ENCODE peak calls at places on chromosomes 13 and 19, in ten cellular contexts. G is NCI-H510A treated with DMSO at 0.1 percent for 48 hours; A is substantia nigra; W is stimulated activated CD4-positive, alpha-beta T cell treated with anti-CD3 and anti-CD28 coated beads, Interleukin-2, amount 100 ng/mL, for 48 hours; Z is cardiac muscle cell; V is OCI-LY7; K is foreskin fibroblast; N is cardiac fibroblast; U is pancreas; I is HEK293T. Q is an unnamed sample.

GRCh38 chr13:30743319-30744055 is 8.1 kb downstream of the ALOX5AP start:
- DNase-seq in G (no peak), V (no peak), K (peak), U (no peak), W (no peak), Z (no peak), I (no peak), N (peak), A (no peak), Q (peak)

GRCh38 chr13:99663185-99663825 is 162.0 kb downstream of the TM9SF2 start:
- DNase-seq in A (no peak), G (no peak), I (no peak), K (no peak), W (no peak), Z (no peak), N (no peak), U (no peak), V (no peak), Q (no peak)

GRCh38 chr19:38455031-38455430 is 21.5 kb downstream of the RYR1 start:
- DNase-seq in Z (peak), U (no peak), V (peak), K (peak), A (no peak), N (peak), G (no peak), I (no peak), W (no peak), Q (no peak)

GRCh38 chr13:23902975-23903905 is 5.9 kb upstream of the C1QTNF9B start:
- DNase-seq in Z (peak), U (no peak), N (no peak), I (no peak), A (no peak), K (no peak), W (no peak), G (no peak), V (no peak), Q (no peak)

GRCh38 chr13:56986121-56986520 is 154.6 kb upstream of the PRR20A start:
- DNase-seq in A (no peak), W (no peak), V (no peak), U (no peak), N (no peak), I (no peak), K (no peak), G (no peak), Z (no peak), Q (no peak)

GRCh38 chr13:110354715-110355473 is 47.8 kb downstream of the COL4A2 start:
- DNase-seq in I (no peak), W (no peak), U (peak), N (no peak), G (peak), Z (no peak), A (no peak), V (no peak), K (no peak), Q (no peak)

GRCh38 chr13:93304868-93305613 is 78.4 kb downstream of the GPC6 start:
- DNase-seq in W (no peak), G (peak), Z (no peak), N (no peak), V (no peak), U (no peak), K (peak), A (no peak), I (no peak), Q (no peak)

GRCh38 chr13:44004881-44005280 is 125.2 kb downstream of the LACC1 start:
- DNase-seq in W (no peak), V (no peak), N (peak), A (no peak), K (peak), I (no peak), G (no peak), Z (no peak), U (no peak), Q (no peak)

GRCh38 chr13:33204130-33204927 is 81.2 kb downstream of the STARD13 start:
- DNase-seq in I (no peak), U (peak), W (no peak), Z (no peak), G (no peak), A (no peak), K (peak), V (no peak), N (peak), Q (peak)

GRCh38 chr13:105363747-105364177 is 1171.7 kb downstream of the EFNB2 start:
- DNase-seq in Z (no peak), V (no peak), A (no peak), G (no peak), W (no peak), I (no peak), U (no peak), K (peak), N (no peak), Q (no peak)

GRCh38 chr19:2363419-2363818 is 3.4 kb downstream of the TMPRSS9 start:
- DNase-seq in I (no peak), U (no peak), K (no peak), V (no peak), G (no peak), W (no peak), Z (no peak), N (no peak), A (no peak), Q (no peak)

GRCh38 chr19:3580156-3580955 is 4.9 kb upstream of the GIPC3 start:
- DNase-seq in U (no peak), A (no peak), N (peak), V (no peak), I (no peak), W (no peak), G (no peak), Z (no peak), K (peak), Q (no peak)

GRCh38 chr19:45889210-45889885 is 3.4 kb upstream of the IRF2BP1 start:
- DNase-seq in V (no peak), G (no peak), N (no peak), I (no peak), Z (no peak), U (no peak), K (no peak), W (no peak), A (no peak), Q (no peak)

GRCh38 chr19:13334801-13335481 is 171.3 kb downstream of the CACNA1A start:
- DNase-seq in W (no peak), G (no peak), V (peak), U (no peak), I (no peak), K (no peak), Z (no peak), N (no peak), A (no peak), Q (no peak)

GRCh38 chr19:18128805-18129204 is 24.2 kb upstream of the PIK3R2 start:
- DNase-seq in V (no peak), Z (no peak), W (no peak), G (no peak), N (no peak), I (no peak), A (no peak), U (no peak), K (no peak), Q (no peak)

Q was measured in left cardiac atrium.